ENCODE peak calls at places on chromosomes 2 and 18, in eight cellular contexts. Z is stimulated activated CD4-positive, alpha-beta T cell treated with anti-CD3 and anti-CD28 coated beads, Interleukin-1b, Interleukin-23, amount 100 ng/mL, for 1 hour; U is GDM1; A is HTR-8/SVneo; F is stimulated activated CD8-positive, alpha-beta memory T cell treated with anti-CD3 and anti-CD28 coated beads, Interleukin-15, amount 100 ng/mL, for 4 hours; W is fibroblast of pulmonary artery; E is GM18507; X is DMS153. V is an unnamed sample.

GRCh38 chr2:72916743-72917137 is 579 bp upstream of the EMX1 start:
- DNase-seq in Z (no peak), U (no peak), A (no peak), F (no peak), W (no peak), E (no peak), X (no peak), V (no peak)

GRCh38 chr18:27165412-27165811 is 19.7 kb downstream of the CHST9 start:
- DNase-seq in Z (no peak), U (no peak), A (no peak), F (no peak), W (no peak), E (no peak), X (no peak), V (no peak)

GRCh38 chr2:102514061-102514785 is 41.2 kb downstream of the SLC9A4 start:
- DNase-seq in Z (no peak), U (no peak), A (peak; percentile 78), F (no peak), W (peak; percentile 96), E (no peak), X (no peak), V (peak; percentile 95)

GRCh38 chr2:203650860-203651613 is 55.4 kb upstream of the CD28 start:
- DNase-seq in Z (no peak), U (no peak), A (no peak), F (no peak), W (peak; percentile 81), E (no peak), X (peak; percentile 81), V (peak; percentile 77)

GRCh38 chr2:101991731-101992145 is at the start of gene IL1R2:
- DNase-seq in Z (no peak), U (no peak), A (no peak), F (no peak), W (no peak), E (no peak), X (no peak), V (peak; percentile 54)

GRCh38 chr2:110105608-110106467 is 9.8 kb downstream of the MALL start:
- DNase-seq in Z (no peak), U (no peak), A (peak; percentile 84), F (no peak), W (peak; percentile 40), E (no peak), X (peak; percentile 89), V (peak; percentile 84)

GRCh38 chr2:71000780-71001591 is 6.3 kb upstream of the TEX261 start:
- DNase-seq in Z (peak; percentile 63), U (peak; percentile 56), A (peak; percentile 79), F (peak; percentile 51), W (peak; percentile 72), E (peak; percentile 66), X (peak; percentile 22), V (peak; percentile 64)

GRCh38 chr2:136281281-136282117 is 163.6 kb upstream of the CXCR4 start:
- DNase-seq in Z (no peak), U (no peak), A (no peak), F (peak; percentile 13), W (no peak), E (no peak), X (no peak), V (no peak)

GRCh38 chr18:76604642-76605240 is 109.7 kb upstream of the ZNF516 start:
- DNase-seq in Z (no peak), U (no peak), A (no peak), F (no peak), W (no peak), E (no peak), X (no peak), V (peak; percentile 54)

GRCh38 chr18:42442661-42443060 is 487.6 kb downstream of the PIK3C3 start:
- DNase-seq in Z (no peak), U (no peak), A (no peak), F (no peak), W (no peak), E (no peak), X (no peak), V (no peak)

GRCh38 chr2:235661136-235661535 is 167.3 kb downstream of the AGAP1 start:
- DNase-seq in Z (no peak), U (no peak), A (no peak), F (no peak), W (no peak), E (no peak), X (no peak), V (no peak)

GRCh38 chr18:49819768-49820662 is 6.7 kb upstream of the ACAA2 start:
- DNase-seq in Z (no peak), U (no peak), A (no peak), F (no peak), W (no peak), E (no peak), X (no peak), V (no peak)

V was measured in MCF 10A.